ENCODE peak calls at places on chromosome 21, in nine cellular contexts. T, P, S, H, B, E, U, N and X are unnamed samples.

GRCh38 chr21:16124397-16125130 is 394.8 kb downstream of the USP25 start:
- DNase-seq in T (no peak), P (no peak), S (peak), H (no peak), B (no peak), E (no peak), U (peak), N (no peak), X (no peak)

GRCh38 chr21:24716306-24716918 is 890.9 kb downstream of the MRPL39 start:
- DNase-seq in T (no peak), P (no peak), S (no peak), H (no peak), B (no peak), E (no peak), U (no peak), N (no peak), X (no peak)

GRCh38 chr21:14875704-14876364 is 189.0 kb downstream of the NRIP1 start:
- DNase-seq in T (no peak), P (no peak), S (no peak), H (no peak), B (no peak), E (no peak), U (no peak), N (no peak), X (no peak)

GRCh38 chr21:14869984-14870840 is 194.6 kb downstream of the NRIP1 start:
- DNase-seq in T (no peak), P (no peak), S (no peak), H (no peak), B (no peak), E (no peak), U (no peak), N (no peak), X (no peak)

GRCh38 chr21:16473965-16474364 is 744.2 kb downstream of the USP25 start:
- DNase-seq in T (no peak), P (no peak), S (no peak), H (no peak), B (no peak), E (no peak), U (no peak), N (no peak), X (no peak)

GRCh38 chr21:28216976-28217523 is 775.6 kb downstream of the LTN1 start:
- DNase-seq in T (no peak), P (no peak), S (no peak), H (no peak), B (no peak), E (no peak), U (no peak), N (no peak), X (no peak)

GRCh38 chr21:35578831-35579470 is 481.4 kb downstream of the SETD4 start:
- DNase-seq in T (no peak), P (no peak), S (no peak), H (no peak), B (no peak), E (peak), U (no peak), N (no peak), X (no peak)

GRCh38 chr21:32779983-32780382 is 8.4 kb upstream of the PAXBP1 start:
- DNase-seq in T (no peak), P (no peak), S (no peak), H (no peak), B (no peak), E (no peak), U (no peak), N (no peak), X (no peak)

GRCh38 chr21:39805983-39806382 is 61.0 kb downstream of the IGSF5 start:
- DNase-seq in T (no peak), P (no peak), S (no peak), H (no peak), B (no peak), E (no peak), U (no peak), N (no peak), X (no peak)

GRCh38 chr21:17711896-17712295 is 99.2 kb upstream of the BTG3 start:
- DNase-seq in T (no peak), P (no peak), S (no peak), H (no peak), B (no peak), E (no peak), U (no peak), N (no peak), X (no peak)

GRCh38 chr21:15872236-15872635 is 142.5 kb downstream of the USP25 start:
- DNase-seq in T (no peak), P (no peak), S (no peak), H (no peak), B (no peak), E (no peak), U (no peak), N (no peak), X (no peak)

GRCh38 chr21:45132841-45133573 is 58.6 kb downstream of the ADARB1 start:
- DNase-seq in T (no peak), P (no peak), S (no peak), H (peak), B (no peak), E (no peak), U (no peak), N (no peak), X (no peak)

GRCh38 chr21:28916150-28916893 is 76.4 kb downstream of the LTN1 start:
- DNase-seq in T (no peak), P (no peak), S (no peak), H (no peak), B (no peak), E (no peak), U (no peak), N (no peak), X (no peak)

GRCh38 chr21:14603202-14603601 is 57.1 kb upstream of the SAMSN1 start:
- DNase-seq in T (no peak), P (no peak), S (no peak), H (no peak), B (no peak), E (no peak), U (no peak), N (no peak), X (no peak)

GRCh38 chr21:15775981-15776380 is 46.2 kb downstream of the USP25 start:
- DNase-seq in T (no peak), P (no peak), S (no peak), H (no peak), B (no peak), E (no peak), U (peak), N (no peak), X (no peak)

GRCh38 chr21:44911384-44912157 is 9.1 kb downstream of the ITGB2 start:
- DNase-seq in T (peak), P (no peak), S (no peak), H (peak), B (peak), E (no peak), U (no peak), N (peak), X (no peak)

GRCh38 chr21:23356905-23357304 is 2250.4 kb downstream of the MRPL39 start:
- DNase-seq in T (no peak), P (no peak), S (no peak), H (no peak), B (no peak), E (no peak), U (no peak), N (no peak), X (no peak)

GRCh38 chr21:17402885-17403477 is 109.9 kb upstream of the CXADR start:
- DNase-seq in T (no peak), P (no peak), S (no peak), H (no peak), B (no peak), E (no peak), U (no peak), N (no peak), X (no peak)

GRCh38 chr21:35366348-35367085 is 317.4 kb upstream of the RUNX1 start:
- DNase-seq in T (no peak), P (no peak), S (peak), H (no peak), B (no peak), E (no peak), U (no peak), N (no peak), X (no peak)

GRCh38 chr21:32592929-32593502 is 7.7 kb upstream of the TCP10L start:
- DNase-seq in T (no peak), P (no peak), S (no peak), H (peak), B (no peak), E (no peak), U (no peak), N (no peak), X (no peak)

GRCh38 chr21:35995522-35996088 is 64.7 kb downstream of the SETD4 start:
- DNase-seq in T (no peak), P (no peak), S (no peak), H (no peak), B (no peak), E (no peak), U (no peak), N (no peak), X (no peak)

GRCh38 chr21:35838987-35839763 is 221.2 kb downstream of the SETD4 start:
- DNase-seq in T (no peak), P (no peak), S (no peak), H (no peak), B (no peak), E (no peak), U (no peak), N (no peak), X (no peak)

GRCh38 chr21:28865488-28866186 is 127.0 kb downstream of the LTN1 start:
- DNase-seq in T (no peak), P (no peak), S (no peak), H (no peak), B (no peak), E (no peak), U (no peak), N (no peak), X (no peak)

GRCh38 chr21:35375115-35375514 is 326.0 kb upstream of the RUNX1 start:
- DNase-seq in T (no peak), P (no peak), S (no peak), H (no peak), B (no peak), E (no peak), U (peak), N (no peak), X (no peak)

GRCh38 chr21:29351691-29352090 is 53.0 kb downstream of the BACH1 start:
- DNase-seq in T (no peak), P (no peak), S (peak), H (no peak), B (no peak), E (no peak), U (peak), N (no peak), X (no peak)

GRCh38 chr21:40769231-40769630 is 77.7 kb downstream of the DSCAM start:
- DNase-seq in T (no peak), P (no peak), S (no peak), H (no peak), B (no peak), E (no peak), U (no peak), N (no peak), X (no peak)

GRCh38 chr21:28833181-28833580 is 159.5 kb downstream of the LTN1 start:
- DNase-seq in T (no peak), P (no peak), S (no peak), H (no peak), B (no peak), E (no peak), U (no peak), N (no peak), X (no peak)

GRCh38 chr21:34132202-34132601 is 58.8 kb downstream of the MRPS6 start:
- DNase-seq in T (no peak), P (no peak), S (no peak), H (peak), B (no peak), E (no peak), U (no peak), N (no peak), X (no peak)

GRCh38 chr21:34132905-34133304 is 59.5 kb downstream of the MRPS6 start:
- DNase-seq in T (no peak), P (no peak), S (no peak), H (no peak), B (no peak), E (no peak), U (no peak), N (no peak), X (no peak)

GRCh38 chr21:34133392-34133791 is 60.0 kb downstream of the MRPS6 start:
- DNase-seq in T (no peak), P (no peak), S (no peak), H (no peak), B (no peak), E (no peak), U (no peak), N (no peak), X (no peak)

GRCh38 chr21:34135330-34135729 is 62.0 kb downstream of the MRPS6 start:
- DNase-seq in T (no peak), P (no peak), S (no peak), H (no peak), B (no peak), E (no peak), U (no peak), N (no peak), X (no peak)

DNA sequence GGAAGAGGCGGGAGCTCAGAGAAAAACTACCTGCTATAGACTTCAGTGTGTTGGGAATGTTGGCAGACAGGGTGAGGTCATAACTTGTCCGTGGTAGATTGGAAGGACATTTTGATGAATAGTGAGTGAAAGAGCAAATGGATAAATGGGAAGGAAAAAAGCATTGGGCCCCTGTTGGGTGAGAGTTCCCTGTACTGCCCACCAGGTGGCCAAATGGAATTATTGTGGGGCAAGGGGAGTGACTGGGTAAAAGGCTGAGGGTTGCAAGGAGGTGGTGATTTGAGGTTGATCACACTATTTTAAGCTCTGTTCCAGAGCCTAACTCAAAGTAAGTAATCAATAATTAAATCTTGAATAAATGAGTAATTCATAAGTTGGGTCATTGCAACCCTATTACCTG is 60.4 kb downstream of the MRPS6 start:
- DNase-seq in T (no peak), P (no peak), S (no peak), H (no peak), B (no peak), E (no peak), U (no peak), N (no peak), X (no peak)
- TF ChIP-seq CTCF in T (no peak), P (peak), S (no peak), H (peak), B (no peak), E (peak), U (peak), N (peak), X (peak)

DNA sequence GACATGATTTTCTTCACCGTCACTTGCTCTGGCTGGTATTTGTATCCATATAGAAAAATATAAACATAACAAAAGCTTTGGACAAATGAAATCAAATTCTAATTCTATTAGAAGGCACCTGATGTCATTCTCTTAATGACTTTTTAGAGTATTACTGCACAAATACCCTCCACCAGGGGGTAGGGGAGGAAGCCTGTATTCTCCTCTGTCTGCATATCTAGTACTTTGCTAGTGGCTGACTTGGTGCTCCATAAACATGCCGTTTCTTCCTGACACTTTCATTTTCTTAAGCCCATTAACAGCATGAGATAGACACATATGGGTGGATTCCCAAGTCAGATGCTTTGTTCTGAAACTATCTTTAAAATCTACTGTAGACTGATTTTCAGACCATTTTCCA is 20.6 kb upstream of the KCNJ15 start:
- DNase-seq in T (no peak), P (no peak), S (no peak), H (no peak), B (no peak), E (no peak), U (no peak), N (no peak), X (no peak)
- TF ChIP-seq CTCF in T (peak), P (no peak), S (no peak), H (no peak), B (no peak), E (peak), U (peak), N (no peak), X (no peak)

GRCh38 chr21:31497939-31498338 is 153.9 kb upstream of the TIAM1 start:
- DNase-seq in T (no peak), P (no peak), S (no peak), H (no peak), B (no peak), E (no peak), U (no peak), N (no peak), X (no peak)

GRCh38 chr21:31501921-31502320 is 157.6 kb upstream of the SOD1 start:
- DNase-seq in T (no peak), P (no peak), S (no peak), H (no peak), B (no peak), E (no peak), U (no peak), N (no peak), X (no peak)

GRCh38 chr21:31500071-31500470 is 156.0 kb upstream of the TIAM1 start:
- DNase-seq in T (no peak), P (no peak), S (no peak), H (no peak), B (no peak), E (no peak), U (no peak), N (peak), X (no peak)

GRCh38 chr21:31500976-31501375 is 156.9 kb upstream of the TIAM1 start:
- DNase-seq in T (no peak), P (no peak), S (no peak), H (no peak), B (no peak), E (no peak), U (no peak), N (no peak), X (no peak)

GRCh38 chr21:31498985-31499384 is 154.9 kb upstream of the TIAM1 start:
- DNase-seq in T (no peak), P (no peak), S (no peak), H (no peak), B (no peak), E (no peak), U (no peak), N (no peak), X (no peak)
- TF ChIP-seq CTCF in T (no peak), P (no peak), S (no peak), H (no peak), B (no peak), E (no peak), U (no peak), N (no peak), X (no peak)

GRCh38 chr21:43717967-43718871 is 710 bp upstream of the PDXK start:
- DNase-seq in T (no peak), P (no peak), S (no peak), H (no peak), B (peak), E (no peak), U (no peak), N (no peak), X (peak)

GRCh38 chr21:43719748-43720538 is 1.0 kb downstream of the PDXK start:
- DNase-seq in T (peak), P (no peak), S (no peak), H (no peak), B (peak), E (no peak), U (no peak), N (no peak), X (peak)

GRCh38 chr21:43720539-43721224 is 1.8 kb downstream of the PDXK start:
- DNase-seq in T (no peak), P (no peak), S (no peak), H (no peak), B (no peak), E (no peak), U (no peak), N (no peak), X (peak)

GRCh38 chr21:43717166-43717853 is 1.6 kb upstream of the PDXK start:
- DNase-seq in T (no peak), P (no peak), S (no peak), H (no peak), B (peak), E (no peak), U (no peak), N (no peak), X (peak)

DNA sequence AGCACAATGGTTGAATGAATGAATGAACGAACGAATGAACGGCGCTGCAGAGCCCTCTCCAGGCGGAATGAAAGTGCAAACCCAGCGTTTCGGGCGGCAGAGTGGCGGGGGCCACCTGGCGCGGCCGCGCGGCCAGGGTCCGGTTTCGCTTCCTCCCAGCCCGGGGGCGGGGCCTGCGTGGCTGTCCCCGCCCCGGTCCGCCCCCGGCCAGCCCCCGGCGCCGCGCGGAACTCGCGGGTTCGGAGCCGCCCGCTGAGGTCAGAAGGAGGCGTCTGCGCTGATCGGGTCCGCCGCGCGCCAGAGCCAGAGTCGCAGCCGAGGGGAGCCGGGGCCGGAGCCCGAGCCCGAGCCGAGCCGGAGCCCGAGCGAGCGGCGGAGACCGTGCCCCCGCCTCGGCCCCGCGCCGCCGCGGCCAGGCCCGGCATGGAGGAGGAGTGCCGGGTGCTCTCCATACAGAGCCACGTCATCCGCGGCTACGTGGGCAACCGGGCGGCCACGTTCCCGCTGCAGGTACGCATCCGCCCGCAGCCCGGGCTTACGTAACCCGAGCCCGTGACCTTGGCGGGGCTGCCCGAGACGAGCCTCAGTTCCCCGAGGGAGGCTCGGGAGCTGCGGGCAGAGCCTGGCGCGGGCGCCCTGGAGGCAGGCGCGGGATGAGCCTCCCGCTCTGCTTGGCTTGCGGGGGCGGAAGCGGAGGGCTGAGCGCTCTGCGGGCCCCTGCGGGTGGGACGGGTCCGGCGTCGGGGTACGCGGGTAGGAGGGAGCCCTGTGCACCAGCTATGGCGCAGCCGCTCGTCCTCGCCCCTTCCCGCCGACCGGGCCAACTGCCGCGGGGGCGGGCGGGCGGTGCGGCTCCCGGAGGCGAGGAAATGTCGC is at the start of gene PDXK:
- DNase-seq in T (peak), P (peak), S (peak), H (peak), B (peak), E (peak), U (no peak), N (peak), X (peak)
- TF ChIP-seq CTCF in T (no peak), P (no peak), S (no peak), H (peak), B (no peak), E (no peak), U (no peak), N (no peak), X (no peak)

DNA sequence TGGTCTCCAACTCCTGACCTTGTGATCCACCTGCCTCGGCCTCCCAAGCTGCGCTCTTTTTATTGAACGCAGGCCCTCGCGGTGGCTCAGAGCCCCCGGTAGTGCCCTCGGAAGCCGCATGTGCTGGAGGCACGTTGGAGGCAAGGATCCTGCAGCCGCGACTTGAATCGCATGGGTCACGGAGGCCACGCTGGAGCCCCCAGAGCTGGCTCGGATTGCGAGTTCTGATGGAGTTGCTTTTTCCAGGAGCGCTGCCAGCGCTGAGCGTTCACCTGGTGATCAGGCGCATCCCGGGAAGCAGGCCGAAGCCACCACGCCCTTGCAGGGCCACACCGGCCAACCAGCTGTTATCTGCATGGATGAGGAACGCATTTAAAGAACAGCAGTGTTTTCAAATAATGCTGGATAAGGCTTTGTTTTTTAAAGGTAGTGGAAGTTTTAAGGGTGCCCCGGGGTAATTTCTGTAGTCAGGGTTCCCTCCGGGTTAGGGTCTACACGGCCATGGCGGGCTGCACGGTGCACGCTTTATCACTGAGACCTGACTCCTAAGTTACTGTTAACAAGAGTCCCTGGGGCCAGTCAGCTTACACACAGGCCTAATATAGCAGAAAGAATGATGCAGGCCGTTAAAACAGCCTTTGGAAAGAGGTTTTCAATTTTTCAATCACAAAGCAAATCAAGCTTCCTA is 6.2 kb downstream of the S100B start:
- DNase-seq in T (no peak), P (no peak), S (no peak), H (no peak), B (no peak), E (no peak), U (no peak), N (no peak), X (no peak)
- TF ChIP-seq CTCF in T (no peak), P (no peak), S (no peak), H (no peak), B (no peak), E (no peak), U (no peak), N (no peak), X (no peak)